ENCODE peak calls at places on chromosomes 4 and X, in eight cellular contexts. I, B, Q, T, F, J, V and E are unnamed samples.
A peak's percentile ranks its signal among the peaks of the same experiment; 100 is the strongest.

GRCh38 chr4:86775061-86775460 is 74.1 kb downstream of the SLC10A6 start:
- DNase-seq in I (no peak), B (no peak), Q (no peak), T (no peak), F (peak; percentile 1), J (no peak), V (no peak), E (no peak)

GRCh38 chrX:389021-389441 is 2.3 kb upstream of the PPP2R3B start:
- DNase-seq in I (no peak), B (no peak), Q (no peak), T (no peak), F (no peak), J (no peak), V (no peak), E (no peak)

GRCh38 chrX:85065512-85066198 is 62.0 kb downstream of the APOOL start:
- DNase-seq in I (no peak), B (no peak), Q (no peak), T (no peak), F (no peak), J (no peak), V (no peak), E (no peak)

GRCh38 chr4:126097155-126097554 is 782.4 kb downstream of the FAT4 start:
- DNase-seq in I (no peak), B (no peak), Q (no peak), T (no peak), F (no peak), J (no peak), V (no peak), E (no peak)

GRCh38 chr4:65046496-65047101 is 623.7 kb downstream of the EPHA5 start:
- DNase-seq in I (no peak), B (no peak), Q (no peak), T (no peak), F (no peak), J (no peak), V (no peak), E (peak; percentile 27)

GRCh38 chr4:77226939-77227705 is 70.1 kb downstream of the CCNG2 start:
- DNase-seq in I (no peak), B (no peak), Q (no peak), T (no peak), F (no peak), J (no peak), V (no peak), E (no peak)

GRCh38 chr4:154119317-154119716 is 330.4 kb upstream of the SFRP2 start:
- DNase-seq in I (no peak), B (no peak), Q (no peak), T (no peak), F (no peak), J (no peak), V (no peak), E (no peak)

GRCh38 chr4:45078201-45078600 is 351.8 kb upstream of the GNPDA2 start:
- DNase-seq in I (no peak), B (no peak), Q (no peak), T (no peak), F (no peak), J (no peak), V (no peak), E (no peak)

GRCh38 chr4:6542951-6543350 is 32.0 kb upstream of the MAN2B2 start:
- DNase-seq in I (no peak), B (no peak), Q (no peak), T (no peak), F (no peak), J (no peak), V (no peak), E (no peak)